ENCODE peak calls at places on chromosomes 2 and 18, in eight cellular contexts. H is NCI-H774; Z is activated CD8-positive, alpha-beta memory T cell treated with anti-CD3 and anti-CD28 coated beads for 4 hours; Q is substantia nigra; O is foreskin fibroblast; P is G401; W is caudate nucleus; X is NCI-H460. E is an unnamed sample.

GRCh38 chr2:7744827-7745226 is 827.6 kb downstream of the RNF144A start:
- DNase-seq in H (no peak), Z (peak; percentile 30), Q (no peak), O (no peak), P (no peak), W (no peak), X (no peak), E (no peak)

GRCh38 chr2:150900913-150901312 is 360.8 kb downstream of the RBM43 start:
- DNase-seq in H (no peak), Z (no peak), Q (no peak), O (no peak), P (no peak), W (no peak), X (no peak), E (no peak)

GRCh38 chr2:85435220-85435958 is 16.9 kb downstream of the SH2D6 start:
- DNase-seq in H (no peak), Z (no peak), Q (peak; percentile 31), O (no peak), P (no peak), W (no peak), X (no peak), E (no peak)

GRCh38 chr18:58580078-58580477 is 48.8 kb downstream of the ALPK2 start:
- DNase-seq in H (no peak), Z (no peak), Q (no peak), O (no peak), P (no peak), W (no peak), X (no peak), E (no peak)

GRCh38 chr2:1605659-1606400 is 138.5 kb downstream of the PXDN start:
- DNase-seq in H (no peak), Z (no peak), Q (no peak), O (peak; percentile 33), P (peak; percentile 23), W (no peak), X (no peak), E (no peak)

GRCh38 chr18:49249523-49249922 is 210.9 kb downstream of the DYM start:
- DNase-seq in H (no peak), Z (no peak), Q (no peak), O (peak; percentile 81), P (no peak), W (no peak), X (peak; percentile 16), E (peak; percentile 69)

GRCh38 chr18:79941473-79942119 is 9.9 kb downstream of the SLC66A2 start:
- DNase-seq in H (no peak), Z (no peak), Q (no peak), O (no peak), P (no peak), W (no peak), X (no peak), E (no peak)

GRCh38 chr18:79573921-79574491 is 105.6 kb upstream of the CTDP1 start:
- DNase-seq in H (no peak), Z (no peak), Q (no peak), O (no peak), P (no peak), W (no peak), X (no peak), E (no peak)

GRCh38 chr2:83686863-83687262 is 772.2 kb downstream of the SUCLG1 start:
- DNase-seq in H (no peak), Z (no peak), Q (peak; percentile 17), O (peak; percentile 3), P (no peak), W (peak; percentile 64), X (no peak), E (no peak)

GRCh38 chr18:58640428-58640805 is 11.5 kb upstream of the ALPK2 start:
- DNase-seq in H (no peak), Z (no peak), Q (no peak), O (no peak), P (no peak), W (no peak), X (no peak), E (no peak)